ENCODE peak calls at places on chromosomes 7 and 10, in seven cellular contexts. P is fibroblast of gingiva, X is right lobe of liver, H is brain microvascular endothelial cell, Q is ELR, M is amniotic stem cell, E is AG08396. S is an unnamed sample.
A peak's percentile ranks its signal among the peaks of the same experiment; 100 is the strongest.

GRCh38 chr7:17939670-17940301 is 508 bp downstream of the SNX13 start:
- DNase-seq in P (peak; percentile 19), X (peak; percentile 71), H (peak; percentile 5), Q (peak; percentile 70), M (peak; percentile 27), E (peak; percentile 55), S (peak; percentile 80)

GRCh38 chr10:58414270-58415041 is 29.2 kb downstream of the TFAM start:
- DNase-seq in P (peak; percentile 69), X (no peak), H (peak; percentile 71), Q (peak; percentile 67), M (no peak), E (peak; percentile 59), S (peak; percentile 86)

GRCh38 chr10:77907900-77908717 is 18.4 kb downstream of the DLG5 start:
- DNase-seq in P (no peak), X (no peak), H (no peak), Q (no peak), M (no peak), E (no peak), S (no peak)

GRCh38 chr10:58963723-58964124 is 212.7 kb upstream of the PHYHIPL start:
- DNase-seq in P (no peak), X (no peak), H (no peak), Q (no peak), M (no peak), E (no peak), S (no peak)

GRCh38 chr7:74051193-74051592 is 23.2 kb downstream of the ELN start:
- DNase-seq in P (no peak), X (no peak), H (no peak), Q (no peak), M (no peak), E (no peak), S (no peak)

GRCh38 chr7:140719711-140720110 is 23.2 kb downstream of the NDUFB2 start:
- DNase-seq in P (no peak), X (no peak), H (no peak), Q (peak; percentile 33), M (no peak), E (no peak), S (peak; percentile 14)

GRCh38 chr7:91248996-91249395 is 15.2 kb upstream of the FZD1 start:
- DNase-seq in P (peak; percentile 20), X (no peak), H (no peak), Q (peak; percentile 44), M (no peak), E (no peak), S (no peak)

GRCh38 chr7:156897673-156898072 is 4.7 kb upstream of the LMBR1 start:
- DNase-seq in P (no peak), X (no peak), H (no peak), Q (no peak), M (no peak), E (peak; percentile 71), S (peak; percentile 15)

GRCh38 chr10:33183658-33184057 is 150.8 kb downstream of the NRP1 start:
- DNase-seq in P (peak; percentile 52), X (no peak), H (no peak), Q (peak; percentile 37), M (no peak), E (no peak), S (peak; percentile 26)

GRCh38 chr10:79933961-79934360 is 14.9 kb downstream of the SFTPD start:
- DNase-seq in P (no peak), X (no peak), H (peak; percentile 72), Q (no peak), M (no peak), E (peak; percentile 1), S (no peak)

GRCh38 chr10:115918812-115919211 is 354.2 kb downstream of the GFRA1 start:
- DNase-seq in P (peak; percentile 9), X (no peak), H (peak; percentile 22), Q (peak; percentile 38), M (no peak), E (no peak), S (peak; percentile 49)

GRCh38 chr7:136039577-136040345 is 62.6 kb upstream of the MTPN start:
- DNase-seq in P (no peak), X (no peak), H (no peak), Q (no peak), M (no peak), E (no peak), S (no peak)

GRCh38 chr7:8109196-8110022 is 140.8 kb downstream of the GLCCI1 start:
- DNase-seq in P (peak; percentile 30), X (no peak), H (peak; percentile 8), Q (peak; percentile 39), M (no peak), E (peak; percentile 23), S (peak; percentile 42)

GRCh38 chr7:44547536-44548221 is 6.5 kb upstream of the NPC1L1 start:
- DNase-seq in P (no peak), X (peak; percentile 41), H (peak; percentile 48), Q (peak; percentile 24), M (no peak), E (no peak), S (no peak)

GRCh38 chr7:158695726-158696452 is 8.7 kb downstream of the NCAPG2 start:
- DNase-seq in P (peak; percentile 82), X (peak; percentile 39), H (peak; percentile 83), Q (peak; percentile 52), M (peak; percentile 69), E (peak; percentile 68), S (peak; percentile 87)

GRCh38 chr10:123865880-123866279 is 25.7 kb downstream of the CPXM2 start:
- DNase-seq in P (no peak), X (no peak), H (no peak), Q (no peak), M (no peak), E (no peak), S (no peak)

GRCh38 chr7:139630643-139631519 is 107.4 kb downstream of the CLEC2L start:
- DNase-seq in P (no peak), X (no peak), H (no peak), Q (no peak), M (no peak), E (no peak), S (no peak)

GRCh38 chr7:116337013-116337412 is 126.7 kb downstream of the TES start:
- DNase-seq in P (no peak), X (no peak), H (no peak), Q (no peak), M (no peak), E (no peak), S (no peak)

GRCh38 chr10:22246680-22247391 is 29.0 kb upstream of the EBLN1 start:
- DNase-seq in P (peak; percentile 76), X (no peak), H (peak; percentile 58), Q (peak; percentile 93), M (peak; percentile 61), E (peak; percentile 29), S (peak; percentile 88)

GRCh38 chr7:28123752-28124151 is 56.8 kb downstream of the JAZF1 start:
- DNase-seq in P (no peak), X (no peak), H (no peak), Q (no peak), M (no peak), E (no peak), S (no peak)

GRCh38 chr10:2933041-2933440 is 134.3 kb upstream of the PFKP start:
- DNase-seq in P (peak; percentile 6), X (no peak), H (no peak), Q (no peak), M (no peak), E (no peak), S (no peak)

GRCh38 chr7:924541-925231 is 29.8 kb downstream of the ADAP1 start:
- DNase-seq in P (no peak), X (peak; percentile 28), H (peak; percentile 43), Q (peak; percentile 41), M (no peak), E (peak; percentile 63), S (peak; percentile 59)

S was measured in GM23248.